ENCODE peak calls at places on chromosomes 2 and 18, in four cellular contexts. N is epithelial cell of proximal tubule; E is activated CD4-positive, alpha-beta T cell treated with anti-CD3 and anti-CD28 coated beads for 1 hour; J is brain pericyte. U is an unnamed sample.

GRCh38 chr2:240356700-240357640 is 78.5 kb upstream of the GPC1 start:
- DNase-seq in J (no peak), E (no peak), N (no peak), U (no peak)

GRCh38 chr2:234335676-234336228 is 161.1 kb downstream of the ARL4C start:
- DNase-seq in N (peak), E (peak), J (no peak), U (peak)

GRCh38 chr2:26581991-26582842 is 58.9 kb downstream of the CIB4 start:
- DNase-seq in N (no peak), J (no peak), E (no peak), U (no peak)

GRCh38 chr2:176680916-176681315 is 411.7 kb downstream of the MTX2 start:
- DNase-seq in J (no peak), E (no peak), N (no peak), U (no peak)

GRCh38 chr2:6109801-6110200 is 417.6 kb downstream of the SOX11 start:
- DNase-seq in J (no peak), N (no peak), E (no peak), U (no peak)

GRCh38 chr2:227536445-227536844 is 62.2 kb upstream of the SCYGR2 start:
- DNase-seq in N (no peak), J (no peak), E (no peak), U (no peak)

GRCh38 chr18:71036783-71037182 is 747.9 kb downstream of the SOCS6 start:
- DNase-seq in N (peak), J (no peak), E (no peak), U (no peak)

GRCh38 chr2:188293601-188294482 is 2.2 kb downstream of the GULP1 start:
- DNase-seq in J (no peak), E (no peak), N (peak), U (peak)

GRCh38 chr2:15494877-15495276 is 66.3 kb downstream of the NBAS start:
- DNase-seq in N (no peak), J (no peak), E (no peak), U (no peak)

U was measured in NCI-H1417.